ENCODE peak calls at places on chromosomes 11 and 22, in ten cellular contexts. One of them, this sample, is unnamed.

GRCh38 chr11:111419641-111420327 is 40.7 kb upstream of the POU2AF1 start:
- DNase-seq in PC-9: no peak
- DNase-seq in retinal pigment epithelial cell: no peak
- DNase-seq in upper lobe of right lung: no peak
- DNase-seq in left lung: no peak
- DNase-seq in lower lobe of right lung: no peak
- DNase-seq in coronary artery: no peak
- DNase-seq in cardiac fibroblast: no peak
- DNase-seq in CD8-positive, alpha-beta T cell: no peak
- DNase-seq in adrenal gland: no peak
- DNase-seq in this sample: no peak

GRCh38 chr11:65487467-65488272 is 11.2 kb upstream of the MALAT1 start:
- DNase-seq in PC-9: peak; percentile 98
- DNase-seq in retinal pigment epithelial cell: peak; percentile 100
- DNase-seq in upper lobe of right lung: peak; percentile 96
- DNase-seq in left lung: peak; percentile 99
- DNase-seq in lower lobe of right lung: peak; percentile 98
- DNase-seq in coronary artery: peak; percentile 100
- DNase-seq in cardiac fibroblast: peak; percentile 100
- DNase-seq in CD8-positive, alpha-beta T cell: no peak
- DNase-seq in adrenal gland: peak; percentile 100
- DNase-seq in this sample: peak; percentile 100

GRCh38 chr11:8080674-8081590 is at the start of gene TUB:
- DNase-seq in PC-9: no peak
- DNase-seq in retinal pigment epithelial cell: no peak
- DNase-seq in upper lobe of right lung: no peak
- DNase-seq in left lung: no peak
- DNase-seq in lower lobe of right lung: no peak
- DNase-seq in coronary artery: no peak
- DNase-seq in cardiac fibroblast: no peak
- DNase-seq in CD8-positive, alpha-beta T cell: no peak
- DNase-seq in adrenal gland: peak; percentile 40
- DNase-seq in this sample: no peak

GRCh38 chr11:2909145-2909914 is 19.9 kb downstream of the PHLDA2 start:
- DNase-seq in PC-9: no peak
- DNase-seq in retinal pigment epithelial cell: no peak
- DNase-seq in upper lobe of right lung: no peak
- DNase-seq in left lung: no peak
- DNase-seq in lower lobe of right lung: no peak
- DNase-seq in coronary artery: no peak
- DNase-seq in cardiac fibroblast: no peak
- DNase-seq in CD8-positive, alpha-beta T cell: no peak
- DNase-seq in adrenal gland: no peak
- DNase-seq in this sample: no peak

GRCh38 chr11:9663699-9664275 is at the start of gene SWAP70:
- DNase-seq in PC-9: peak; percentile 87
- DNase-seq in retinal pigment epithelial cell: no peak
- DNase-seq in upper lobe of right lung: peak; percentile 97
- DNase-seq in left lung: peak; percentile 94
- DNase-seq in lower lobe of right lung: peak; percentile 95
- DNase-seq in coronary artery: peak; percentile 94
- DNase-seq in cardiac fibroblast: peak; percentile 89
- DNase-seq in CD8-positive, alpha-beta T cell: peak; percentile 82
- DNase-seq in adrenal gland: peak; percentile 88
- DNase-seq in this sample: peak; percentile 59

GRCh38 chr22:50731811-50732624 is 6.0 kb upstream of the ACR start:
- DNase-seq in PC-9: peak; percentile 28
- DNase-seq in retinal pigment epithelial cell: no peak
- DNase-seq in upper lobe of right lung: peak; percentile 78
- DNase-seq in left lung: peak; percentile 29
- DNase-seq in lower lobe of right lung: peak; percentile 52
- DNase-seq in coronary artery: no peak
- DNase-seq in cardiac fibroblast: peak; percentile 54
- DNase-seq in CD8-positive, alpha-beta T cell: peak; percentile 80
- DNase-seq in adrenal gland: peak; percentile 52
- DNase-seq in this sample: no peak

GRCh38 chr11:15968461-15969130 is 387.8 kb downstream of the SOX6 start:
- DNase-seq in PC-9: peak; percentile 13
- DNase-seq in retinal pigment epithelial cell: no peak
- DNase-seq in upper lobe of right lung: no peak
- DNase-seq in left lung: no peak
- DNase-seq in lower lobe of right lung: no peak
- DNase-seq in coronary artery: no peak
- DNase-seq in cardiac fibroblast: peak; percentile 30
- DNase-seq in CD8-positive, alpha-beta T cell: no peak
- DNase-seq in adrenal gland: no peak
- DNase-seq in this sample: no peak

GRCh38 chr11:42112896-42113295 is 653.4 kb upstream of the LRRC4C start:
- DNase-seq in PC-9: no peak
- DNase-seq in retinal pigment epithelial cell: no peak
- DNase-seq in upper lobe of right lung: no peak
- DNase-seq in left lung: no peak
- DNase-seq in lower lobe of right lung: no peak
- DNase-seq in coronary artery: no peak
- DNase-seq in cardiac fibroblast: no peak
- DNase-seq in CD8-positive, alpha-beta T cell: no peak
- DNase-seq in adrenal gland: no peak
- DNase-seq in this sample: no peak

GRCh38 chr11:128632151-128632791 is 44.9 kb upstream of the ETS1 start:
- DNase-seq in PC-9: peak; percentile 9
- DNase-seq in retinal pigment epithelial cell: peak; percentile 13
- DNase-seq in upper lobe of right lung: no peak
- DNase-seq in left lung: no peak
- DNase-seq in lower lobe of right lung: no peak
- DNase-seq in coronary artery: no peak
- DNase-seq in cardiac fibroblast: peak; percentile 78
- DNase-seq in CD8-positive, alpha-beta T cell: peak; percentile 68
- DNase-seq in adrenal gland: peak; percentile 33
- DNase-seq in this sample: peak; percentile 38

GRCh38 chr11:95508219-95508880 is 277.3 kb upstream of the SESN3 start:
- DNase-seq in PC-9: no peak
- DNase-seq in retinal pigment epithelial cell: peak; percentile 39
- DNase-seq in upper lobe of right lung: no peak
- DNase-seq in left lung: no peak
- DNase-seq in lower lobe of right lung: no peak
- DNase-seq in coronary artery: no peak
- DNase-seq in cardiac fibroblast: peak; percentile 63
- DNase-seq in CD8-positive, alpha-beta T cell: no peak
- DNase-seq in adrenal gland: no peak
- DNase-seq in this sample: no peak

DNA sequence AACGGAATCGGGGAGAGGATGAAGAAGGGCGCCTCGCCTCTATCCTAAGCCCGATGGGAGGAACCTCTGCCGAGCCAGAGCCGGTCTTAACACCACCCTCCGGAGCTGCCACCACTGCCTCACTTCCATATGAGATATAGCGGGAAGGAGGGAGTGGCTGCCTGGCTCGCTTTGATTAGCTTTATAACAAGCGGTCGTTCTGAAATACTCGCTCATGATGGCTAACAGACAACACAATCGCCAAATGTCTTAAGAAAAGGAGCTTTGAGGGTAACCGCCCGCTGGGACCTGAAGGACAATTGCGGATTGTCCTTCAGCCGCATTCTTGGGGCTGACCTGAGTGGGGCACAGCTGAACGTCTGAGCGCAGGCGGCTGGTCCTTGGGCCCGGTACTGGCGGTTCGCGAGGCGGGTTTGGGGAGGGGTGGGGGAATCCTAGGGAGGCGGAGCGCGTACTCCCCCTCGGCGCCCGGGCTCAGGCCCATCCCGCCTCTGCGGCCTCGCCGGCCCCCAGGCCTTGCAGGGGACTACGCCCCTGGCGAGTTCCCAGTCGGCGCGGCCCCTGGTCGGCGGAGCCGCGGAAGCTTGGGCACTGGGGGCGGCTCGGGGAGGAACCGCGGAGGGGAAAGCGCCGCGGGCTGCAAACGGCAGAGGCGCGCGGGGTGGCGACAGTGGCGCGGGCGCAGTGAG is at the start of gene PLAAT5:
- DNase-seq in PC-9: no peak
- DNase-seq in retinal pigment epithelial cell: no peak
- DNase-seq in upper lobe of right lung: peak; percentile 79
- DNase-seq in left lung: no peak
- DNase-seq in lower lobe of right lung: peak; percentile 64
- DNase-seq in coronary artery: no peak
- DNase-seq in cardiac fibroblast: peak; percentile 11
- DNase-seq in CD8-positive, alpha-beta T cell: peak; percentile 63
- DNase-seq in adrenal gland: no peak
- DNase-seq in this sample: no peak
- H3K4me3 ChIP-seq in PC-9: no peak within 1 kb of the TSS
- H3K4me3 ChIP-seq in retinal pigment epithelial cell: peak within 1 kb of the TSS; percentile 39
- H3K4me3 ChIP-seq in upper lobe of right lung: peak within 1 kb of the TSS; percentile 54
- H3K4me3 ChIP-seq in left lung: peak within 1 kb of the TSS; percentile 47
- H3K4me3 ChIP-seq in lower lobe of right lung: peak within 1 kb of the TSS; percentile 56
- H3K4me3 ChIP-seq in coronary artery: peak within 1 kb of the TSS; percentile 71
- H3K4me3 ChIP-seq in cardiac fibroblast: peak within 1 kb of the TSS; percentile 35
- H3K4me3 ChIP-seq in CD8-positive, alpha-beta T cell: peak within 1 kb of the TSS; percentile 44
- H3K4me3 ChIP-seq in adrenal gland: no peak within 1 kb of the TSS
- H3K4me3 ChIP-seq in this sample: peak within 1 kb of the TSS; percentile 35

DNA sequence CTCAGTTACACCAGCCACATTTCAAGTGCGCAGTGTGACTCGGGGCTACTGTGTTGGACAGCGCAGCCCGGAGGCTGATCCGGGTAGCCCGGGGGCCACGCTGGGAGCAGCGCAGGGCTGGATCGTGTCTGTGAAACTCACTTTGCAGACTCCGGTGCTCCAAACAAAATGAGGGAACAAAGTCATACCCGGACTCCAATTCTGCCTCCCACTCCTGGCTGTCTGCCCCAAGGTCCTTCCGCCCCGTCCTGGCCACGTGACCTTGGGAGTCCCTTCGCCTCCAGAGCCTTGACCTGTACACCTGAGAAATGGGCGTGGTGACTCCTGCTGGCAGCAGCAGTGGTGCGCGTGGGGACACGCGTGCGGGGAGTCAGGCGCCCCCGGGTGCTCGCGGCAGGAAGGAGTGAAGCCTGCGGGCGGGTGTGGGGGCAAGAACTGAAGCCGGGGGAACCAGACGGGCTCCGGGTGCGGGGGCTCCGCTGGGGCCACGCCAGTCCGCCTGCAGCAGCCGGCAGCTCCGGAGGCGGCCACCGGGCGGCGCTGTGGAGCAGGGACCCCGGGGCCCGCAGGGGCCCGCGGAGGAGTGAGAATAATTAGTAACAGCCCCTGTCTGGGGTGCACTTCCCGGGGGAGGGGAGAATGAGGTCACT is 42.4 kb downstream of the KCNJ4 start:
- DNase-seq in PC-9: peak; percentile 43
- DNase-seq in retinal pigment epithelial cell: no peak
- DNase-seq in upper lobe of right lung: peak; percentile 68
- DNase-seq in left lung: no peak
- DNase-seq in lower lobe of right lung: peak; percentile 46
- DNase-seq in coronary artery: no peak
- DNase-seq in cardiac fibroblast: no peak
- DNase-seq in CD8-positive, alpha-beta T cell: peak; percentile 55
- DNase-seq in adrenal gland: no peak
- DNase-seq in this sample: no peak
- TF ChIP-seq CTCF in PC-9: peak; percentile 89
- TF ChIP-seq CTCF in retinal pigment epithelial cell: peak; percentile 74
- TF ChIP-seq CTCF in upper lobe of right lung: peak; percentile 69
- TF ChIP-seq CTCF in left lung: peak; percentile 57
- TF ChIP-seq CTCF in lower lobe of right lung: peak; percentile 77
- TF ChIP-seq CTCF in coronary artery: peak; percentile 48
- TF ChIP-seq CTCF in cardiac fibroblast: peak; percentile 40
- TF ChIP-seq CTCF in CD8-positive, alpha-beta T cell: peak; percentile 89
- TF ChIP-seq CTCF in adrenal gland: peak; percentile 71
- TF ChIP-seq CTCF in this sample: peak; percentile 42

GRCh38 chr11:45412033-45412432 is 125.9 kb upstream of the SYT13 start:
- DNase-seq in PC-9: no peak
- DNase-seq in retinal pigment epithelial cell: no peak
- DNase-seq in upper lobe of right lung: peak; percentile 46
- DNase-seq in left lung: no peak
- DNase-seq in lower lobe of right lung: no peak
- DNase-seq in coronary artery: peak; percentile 9
- DNase-seq in cardiac fibroblast: no peak
- DNase-seq in CD8-positive, alpha-beta T cell: no peak
- DNase-seq in adrenal gland: no peak
- DNase-seq in this sample: no peak

GRCh38 chr11:45410391-45411215 is 124.5 kb upstream of the SYT13 start:
- DNase-seq in PC-9: no peak
- DNase-seq in retinal pigment epithelial cell: no peak
- DNase-seq in upper lobe of right lung: no peak
- DNase-seq in left lung: no peak
- DNase-seq in lower lobe of right lung: no peak
- DNase-seq in coronary artery: peak; percentile 40
- DNase-seq in cardiac fibroblast: no peak
- DNase-seq in CD8-positive, alpha-beta T cell: no peak
- DNase-seq in adrenal gland: no peak
- DNase-seq in this sample: no peak

GRCh38 chr11:45409587-45409986 is 123.4 kb upstream of the SYT13 start:
- DNase-seq in PC-9: no peak
- DNase-seq in retinal pigment epithelial cell: no peak
- DNase-seq in upper lobe of right lung: no peak
- DNase-seq in left lung: no peak
- DNase-seq in lower lobe of right lung: no peak
- DNase-seq in coronary artery: no peak
- DNase-seq in cardiac fibroblast: no peak
- DNase-seq in CD8-positive, alpha-beta T cell: no peak
- DNase-seq in adrenal gland: no peak
- DNase-seq in this sample: no peak

GRCh38 chr11:45412521-45412920 is 126.4 kb upstream of the SYT13 start:
- DNase-seq in PC-9: no peak
- DNase-seq in retinal pigment epithelial cell: no peak
- DNase-seq in upper lobe of right lung: peak; percentile 42
- DNase-seq in left lung: no peak
- DNase-seq in lower lobe of right lung: no peak
- DNase-seq in coronary artery: peak; percentile 28
- DNase-seq in cardiac fibroblast: no peak
- DNase-seq in CD8-positive, alpha-beta T cell: no peak
- DNase-seq in adrenal gland: no peak
- DNase-seq in this sample: no peak

GRCh38 chr11:45411221-45411946 is 125.2 kb upstream of the SYT13 start:
- DNase-seq in PC-9: no peak
- DNase-seq in retinal pigment epithelial cell: no peak
- DNase-seq in upper lobe of right lung: no peak
- DNase-seq in left lung: no peak
- DNase-seq in lower lobe of right lung: no peak
- DNase-seq in coronary artery: peak; percentile 40
- DNase-seq in cardiac fibroblast: no peak
- DNase-seq in CD8-positive, alpha-beta T cell: no peak
- DNase-seq in adrenal gland: no peak
- DNase-seq in this sample: no peak
- H3K4me3 ChIP-seq in PC-9: no peak overlapping the region
- H3K4me3 ChIP-seq in retinal pigment epithelial cell: no peak overlapping the region
- H3K4me3 ChIP-seq in upper lobe of right lung: no peak overlapping the region
- H3K4me3 ChIP-seq in left lung: no peak overlapping the region
- H3K4me3 ChIP-seq in lower lobe of right lung: no peak overlapping the region
- H3K4me3 ChIP-seq in coronary artery: no peak overlapping the region
- H3K4me3 ChIP-seq in cardiac fibroblast: no peak overlapping the region
- H3K4me3 ChIP-seq in CD8-positive, alpha-beta T cell: no peak overlapping the region
- H3K4me3 ChIP-seq in adrenal gland: no peak overlapping the region
- H3K4me3 ChIP-seq in this sample: no peak overlapping the region

DNA sequence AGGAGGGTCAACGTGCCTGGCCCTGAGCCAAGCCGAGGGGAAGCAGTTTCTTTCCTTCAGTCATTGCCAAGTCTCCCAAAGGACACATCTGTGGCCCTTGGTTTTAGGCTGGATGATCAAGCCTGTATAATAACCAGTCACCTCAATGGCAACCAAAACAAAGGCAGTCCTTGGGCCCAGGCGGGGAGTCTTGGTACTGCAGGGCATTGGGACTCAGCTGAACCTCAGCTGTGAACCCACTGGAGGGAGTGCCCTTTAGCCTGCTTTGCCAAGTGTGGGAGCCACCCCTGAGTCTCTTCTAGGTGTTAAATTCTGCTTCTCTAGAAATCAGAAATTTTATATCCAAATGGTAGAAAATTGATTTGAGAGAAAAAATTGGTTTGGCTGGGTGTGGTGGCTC is 36.9 kb downstream of the CPT1A start:
- DNase-seq in PC-9: no peak
- DNase-seq in retinal pigment epithelial cell: no peak
- DNase-seq in upper lobe of right lung: no peak
- DNase-seq in left lung: no peak
- DNase-seq in lower lobe of right lung: no peak
- DNase-seq in coronary artery: no peak
- DNase-seq in cardiac fibroblast: no peak
- DNase-seq in CD8-positive, alpha-beta T cell: no peak
- DNase-seq in adrenal gland: no peak
- DNase-seq in this sample: no peak
- TF ChIP-seq CTCF in PC-9: no peak
- TF ChIP-seq CTCF in retinal pigment epithelial cell: no peak
- TF ChIP-seq CTCF in upper lobe of right lung: no peak
- TF ChIP-seq CTCF in left lung: no peak
- TF ChIP-seq CTCF in lower lobe of right lung: no peak
- TF ChIP-seq CTCF in coronary artery: no peak
- TF ChIP-seq CTCF in cardiac fibroblast: no peak
- TF ChIP-seq CTCF in CD8-positive, alpha-beta T cell: no peak
- TF ChIP-seq CTCF in adrenal gland: no peak
- TF ChIP-seq CTCF in this sample: no peak